ENCODE peak calls at places on chromosomes 7 and 10, in ten cellular contexts. One of them, this sample, is unnamed.
A peak's percentile ranks its signal among the peaks of the same experiment; 100 is the strongest.

GRCh38 chr7:246451-246850 is 43.5 kb upstream of the FOXL3 start:
- DNase-seq in midbrain: no peak
- DNase-seq in central memory CD4-positive, alpha-beta T cell: no peak
- DNase-seq in iris pigment epithelial cell: no peak
- DNase-seq in ovary: no peak
- DNase-seq in AG10803: no peak
- DNase-seq in transverse colon: no peak
- DNase-seq in stimulated activated CD8-positive, alpha-beta memory T cell treated with anti-CD3 and anti-CD28 coated beads, Interleukin-7, amount 100 ng/mL, for 4 hours: no peak
- DNase-seq in NAMALWA: no peak
- DNase-seq in HuH-7: no peak
- DNase-seq in this sample: no peak

GRCh38 chr10:53997953-53998352 is 803.1 kb downstream of the PCDH15 start:
- DNase-seq in HuH-7: peak; percentile 10
- DNase-seq in ovary: no peak
- DNase-seq in AG10803: no peak
- DNase-seq in stimulated activated CD8-positive, alpha-beta memory T cell treated with anti-CD3 and anti-CD28 coated beads, Interleukin-7, amount 100 ng/mL, for 4 hours: no peak
- DNase-seq in transverse colon: no peak
- DNase-seq in midbrain: peak; percentile 58
- DNase-seq in NAMALWA: peak; percentile 9
- DNase-seq in iris pigment epithelial cell: no peak
- DNase-seq in central memory CD4-positive, alpha-beta T cell: no peak
- DNase-seq in this sample: no peak

GRCh38 chr10:68231106-68231901 is 609 bp downstream of the ATOH7 start:
- DNase-seq in NAMALWA: peak; percentile 61
- DNase-seq in transverse colon: peak; percentile 67
- DNase-seq in stimulated activated CD8-positive, alpha-beta memory T cell treated with anti-CD3 and anti-CD28 coated beads, Interleukin-7, amount 100 ng/mL, for 4 hours: peak; percentile 12
- DNase-seq in central memory CD4-positive, alpha-beta T cell: no peak
- DNase-seq in HuH-7: peak; percentile 87
- DNase-seq in iris pigment epithelial cell: peak; percentile 71
- DNase-seq in ovary: peak; percentile 68
- DNase-seq in midbrain: peak; percentile 78
- DNase-seq in AG10803: peak; percentile 60
- DNase-seq in this sample: peak; percentile 24

GRCh38 chr7:6074612-6075380 is 43.6 kb downstream of the ANKRD61 start:
- DNase-seq in central memory CD4-positive, alpha-beta T cell: no peak
- DNase-seq in HuH-7: no peak
- DNase-seq in iris pigment epithelial cell: peak; percentile 55
- DNase-seq in stimulated activated CD8-positive, alpha-beta memory T cell treated with anti-CD3 and anti-CD28 coated beads, Interleukin-7, amount 100 ng/mL, for 4 hours: no peak
- DNase-seq in ovary: no peak
- DNase-seq in midbrain: no peak
- DNase-seq in transverse colon: no peak
- DNase-seq in NAMALWA: no peak
- DNase-seq in AG10803: peak; percentile 19
- DNase-seq in this sample: no peak

GRCh38 chr7:151146761-151147160 is 20.7 kb downstream of the GBX1 start:
- DNase-seq in iris pigment epithelial cell: no peak
- DNase-seq in NAMALWA: no peak
- DNase-seq in AG10803: no peak
- DNase-seq in midbrain: peak; percentile 50
- DNase-seq in transverse colon: no peak
- DNase-seq in HuH-7: no peak
- DNase-seq in central memory CD4-positive, alpha-beta T cell: no peak
- DNase-seq in stimulated activated CD8-positive, alpha-beta memory T cell treated with anti-CD3 and anti-CD28 coated beads, Interleukin-7, amount 100 ng/mL, for 4 hours: no peak
- DNase-seq in ovary: no peak
- DNase-seq in this sample: no peak

GRCh38 chr10:132294196-132294520 is 13.6 kb downstream of the STK32C start:
- DNase-seq in midbrain: no peak
- DNase-seq in iris pigment epithelial cell: no peak
- DNase-seq in central memory CD4-positive, alpha-beta T cell: no peak
- DNase-seq in ovary: no peak
- DNase-seq in NAMALWA: no peak
- DNase-seq in AG10803: no peak
- DNase-seq in stimulated activated CD8-positive, alpha-beta memory T cell treated with anti-CD3 and anti-CD28 coated beads, Interleukin-7, amount 100 ng/mL, for 4 hours: no peak
- DNase-seq in HuH-7: no peak
- DNase-seq in transverse colon: no peak
- DNase-seq in this sample: no peak

GRCh38 chr10:60222060-60222459 is 167.6 kb downstream of the ANK3 start:
- DNase-seq in central memory CD4-positive, alpha-beta T cell: no peak
- DNase-seq in stimulated activated CD8-positive, alpha-beta memory T cell treated with anti-CD3 and anti-CD28 coated beads, Interleukin-7, amount 100 ng/mL, for 4 hours: no peak
- DNase-seq in NAMALWA: no peak
- DNase-seq in ovary: no peak
- DNase-seq in midbrain: no peak
- DNase-seq in iris pigment epithelial cell: no peak
- DNase-seq in HuH-7: no peak
- DNase-seq in AG10803: no peak
- DNase-seq in transverse colon: no peak
- DNase-seq in this sample: no peak

GRCh38 chr7:46145412-46145811 is 224.3 kb upstream of the IGFBP3 start:
- DNase-seq in central memory CD4-positive, alpha-beta T cell: no peak
- DNase-seq in midbrain: no peak
- DNase-seq in NAMALWA: no peak
- DNase-seq in iris pigment epithelial cell: peak; percentile 99
- DNase-seq in AG10803: peak; percentile 100
- DNase-seq in ovary: peak; percentile 13
- DNase-seq in transverse colon: no peak
- DNase-seq in HuH-7: no peak
- DNase-seq in stimulated activated CD8-positive, alpha-beta memory T cell treated with anti-CD3 and anti-CD28 coated beads, Interleukin-7, amount 100 ng/mL, for 4 hours: no peak
- DNase-seq in this sample: no peak

GRCh38 chr7:150803161-150803860 is 2.7 kb downstream of the TMEM176A start:
- DNase-seq in AG10803: no peak
- DNase-seq in ovary: no peak
- DNase-seq in stimulated activated CD8-positive, alpha-beta memory T cell treated with anti-CD3 and anti-CD28 coated beads, Interleukin-7, amount 100 ng/mL, for 4 hours: no peak
- DNase-seq in midbrain: no peak
- DNase-seq in HuH-7: no peak
- DNase-seq in central memory CD4-positive, alpha-beta T cell: no peak
- DNase-seq in NAMALWA: no peak
- DNase-seq in iris pigment epithelial cell: no peak
- DNase-seq in transverse colon: peak; percentile 44
- DNase-seq in this sample: no peak

GRCh38 chr10:62779487-62780248 is 24.9 kb upstream of the ADO start:
- DNase-seq in AG10803: peak; percentile 29
- DNase-seq in iris pigment epithelial cell: peak; percentile 3
- DNase-seq in HuH-7: no peak
- DNase-seq in NAMALWA: peak; percentile 85
- DNase-seq in central memory CD4-positive, alpha-beta T cell: peak; percentile 87
- DNase-seq in midbrain: no peak
- DNase-seq in stimulated activated CD8-positive, alpha-beta memory T cell treated with anti-CD3 and anti-CD28 coated beads, Interleukin-7, amount 100 ng/mL, for 4 hours: peak; percentile 84
- DNase-seq in ovary: no peak
- DNase-seq in transverse colon: peak; percentile 61
- DNase-seq in this sample: no peak

GRCh38 chr10:30589441-30589840 is 40.1 kb downstream of the LYZL2 start:
- DNase-seq in stimulated activated CD8-positive, alpha-beta memory T cell treated with anti-CD3 and anti-CD28 coated beads, Interleukin-7, amount 100 ng/mL, for 4 hours: no peak
- DNase-seq in iris pigment epithelial cell: no peak
- DNase-seq in NAMALWA: no peak
- DNase-seq in HuH-7: no peak
- DNase-seq in AG10803: no peak
- DNase-seq in midbrain: no peak
- DNase-seq in transverse colon: peak; percentile 17
- DNase-seq in central memory CD4-positive, alpha-beta T cell: no peak
- DNase-seq in ovary: no peak
- DNase-seq in this sample: no peak

GRCh38 chr10:106506509-106507265 is 657.8 kb downstream of the SORCS1 start:
- DNase-seq in NAMALWA: no peak
- DNase-seq in stimulated activated CD8-positive, alpha-beta memory T cell treated with anti-CD3 and anti-CD28 coated beads, Interleukin-7, amount 100 ng/mL, for 4 hours: no peak
- DNase-seq in iris pigment epithelial cell: peak; percentile 65
- DNase-seq in AG10803: no peak
- DNase-seq in transverse colon: no peak
- DNase-seq in HuH-7: no peak
- DNase-seq in midbrain: no peak
- DNase-seq in central memory CD4-positive, alpha-beta T cell: no peak
- DNase-seq in ovary: no peak
- DNase-seq in this sample: no peak

GRCh38 chr7:79211724-79212123 is 241.7 kb downstream of the MAGI2 start:
- DNase-seq in AG10803: no peak
- DNase-seq in NAMALWA: no peak
- DNase-seq in HuH-7: peak; percentile 2
- DNase-seq in central memory CD4-positive, alpha-beta T cell: no peak
- DNase-seq in transverse colon: no peak
- DNase-seq in ovary: no peak
- DNase-seq in stimulated activated CD8-positive, alpha-beta memory T cell treated with anti-CD3 and anti-CD28 coated beads, Interleukin-7, amount 100 ng/mL, for 4 hours: no peak
- DNase-seq in midbrain: no peak
- DNase-seq in iris pigment epithelial cell: peak; percentile 71
- DNase-seq in this sample: no peak

GRCh38 chr7:105689093-105689819 is 108.0 kb upstream of the EFCAB10 start:
- DNase-seq in stimulated activated CD8-positive, alpha-beta memory T cell treated with anti-CD3 and anti-CD28 coated beads, Interleukin-7, amount 100 ng/mL, for 4 hours: no peak
- DNase-seq in ovary: no peak
- DNase-seq in NAMALWA: no peak
- DNase-seq in central memory CD4-positive, alpha-beta T cell: no peak
- DNase-seq in HuH-7: no peak
- DNase-seq in iris pigment epithelial cell: no peak
- DNase-seq in AG10803: no peak
- DNase-seq in midbrain: no peak
- DNase-seq in transverse colon: no peak
- DNase-seq in this sample: no peak

GRCh38 chr7:75623390-75624133 is 115.2 kb downstream of the HIP1 start:
- DNase-seq in transverse colon: no peak
- DNase-seq in ovary: no peak
- DNase-seq in stimulated activated CD8-positive, alpha-beta memory T cell treated with anti-CD3 and anti-CD28 coated beads, Interleukin-7, amount 100 ng/mL, for 4 hours: no peak
- DNase-seq in HuH-7: no peak
- DNase-seq in AG10803: peak; percentile 54
- DNase-seq in NAMALWA: no peak
- DNase-seq in midbrain: peak; percentile 37
- DNase-seq in central memory CD4-positive, alpha-beta T cell: no peak
- DNase-seq in iris pigment epithelial cell: no peak
- DNase-seq in this sample: no peak

GRCh38 chr7:31126976-31127375 is 74.9 kb downstream of the ADCYAP1R1 start:
- DNase-seq in HuH-7: no peak
- DNase-seq in stimulated activated CD8-positive, alpha-beta memory T cell treated with anti-CD3 and anti-CD28 coated beads, Interleukin-7, amount 100 ng/mL, for 4 hours: no peak
- DNase-seq in NAMALWA: peak; percentile 36
- DNase-seq in central memory CD4-positive, alpha-beta T cell: no peak
- DNase-seq in ovary: no peak
- DNase-seq in iris pigment epithelial cell: peak; percentile 25
- DNase-seq in midbrain: no peak
- DNase-seq in AG10803: peak; percentile 16
- DNase-seq in transverse colon: no peak
- DNase-seq in this sample: no peak

GRCh38 chr7:128168667-128169210 is 72.3 kb upstream of the LEP start:
- DNase-seq in midbrain: no peak
- DNase-seq in iris pigment epithelial cell: no peak
- DNase-seq in stimulated activated CD8-positive, alpha-beta memory T cell treated with anti-CD3 and anti-CD28 coated beads, Interleukin-7, amount 100 ng/mL, for 4 hours: no peak
- DNase-seq in NAMALWA: no peak
- DNase-seq in HuH-7: peak; percentile 75
- DNase-seq in central memory CD4-positive, alpha-beta T cell: no peak
- DNase-seq in ovary: no peak
- DNase-seq in transverse colon: peak; percentile 15
- DNase-seq in AG10803: peak; percentile 7
- DNase-seq in this sample: no peak

GRCh38 chr10:83050815-83051214 is 1088.5 kb upstream of the GHITM start:
- DNase-seq in midbrain: no peak
- DNase-seq in stimulated activated CD8-positive, alpha-beta memory T cell treated with anti-CD3 and anti-CD28 coated beads, Interleukin-7, amount 100 ng/mL, for 4 hours: no peak
- DNase-seq in central memory CD4-positive, alpha-beta T cell: no peak
- DNase-seq in AG10803: no peak
- DNase-seq in HuH-7: no peak
- DNase-seq in iris pigment epithelial cell: no peak
- DNase-seq in transverse colon: no peak
- DNase-seq in ovary: no peak
- DNase-seq in NAMALWA: peak; percentile 3
- DNase-seq in this sample: no peak

GRCh38 chr7:142771353-142771723 is 568 bp downstream of the PRSS2 start:
- DNase-seq in stimulated activated CD8-positive, alpha-beta memory T cell treated with anti-CD3 and anti-CD28 coated beads, Interleukin-7, amount 100 ng/mL, for 4 hours: no peak
- DNase-seq in HuH-7: no peak
- DNase-seq in ovary: no peak
- DNase-seq in NAMALWA: peak; percentile 29
- DNase-seq in iris pigment epithelial cell: no peak
- DNase-seq in central memory CD4-positive, alpha-beta T cell: no peak
- DNase-seq in transverse colon: no peak
- DNase-seq in midbrain: no peak
- DNase-seq in AG10803: no peak
- DNase-seq in this sample: no peak

GRCh38 chr7:36473454-36474282 is 84.0 kb downstream of the ANLN start:
- DNase-seq in AG10803: no peak
- DNase-seq in ovary: no peak
- DNase-seq in iris pigment epithelial cell: no peak
- DNase-seq in NAMALWA: peak; percentile 47
- DNase-seq in HuH-7: peak; percentile 51
- DNase-seq in stimulated activated CD8-positive, alpha-beta memory T cell treated with anti-CD3 and anti-CD28 coated beads, Interleukin-7, amount 100 ng/mL, for 4 hours: no peak
- DNase-seq in midbrain: peak; percentile 37
- DNase-seq in central memory CD4-positive, alpha-beta T cell: no peak
- DNase-seq in transverse colon: peak; percentile 55
- DNase-seq in this sample: no peak

GRCh38 chr7:140159487-140159886 is 17.3 kb downstream of the KDM7A start:
- DNase-seq in ovary: no peak
- DNase-seq in stimulated activated CD8-positive, alpha-beta memory T cell treated with anti-CD3 and anti-CD28 coated beads, Interleukin-7, amount 100 ng/mL, for 4 hours: no peak
- DNase-seq in central memory CD4-positive, alpha-beta T cell: no peak
- DNase-seq in transverse colon: no peak
- DNase-seq in AG10803: peak; percentile 81
- DNase-seq in iris pigment epithelial cell: peak; percentile 15
- DNase-seq in midbrain: no peak
- DNase-seq in NAMALWA: no peak
- DNase-seq in HuH-7: no peak
- DNase-seq in this sample: no peak

GRCh38 chr7:47759056-47759706 is 177.3 kb upstream of the TNS3 start:
- DNase-seq in stimulated activated CD8-positive, alpha-beta memory T cell treated with anti-CD3 and anti-CD28 coated beads, Interleukin-7, amount 100 ng/mL, for 4 hours: no peak
- DNase-seq in midbrain: no peak
- DNase-seq in HuH-7: no peak
- DNase-seq in central memory CD4-positive, alpha-beta T cell: no peak
- DNase-seq in NAMALWA: peak; percentile 45
- DNase-seq in AG10803: no peak
- DNase-seq in transverse colon: no peak
- DNase-seq in ovary: no peak
- DNase-seq in iris pigment epithelial cell: peak; percentile 61
- DNase-seq in this sample: no peak

GRCh38 chr7:90181485-90181884 is 27.2 kb downstream of the STEAP1 start:
- DNase-seq in stimulated activated CD8-positive, alpha-beta memory T cell treated with anti-CD3 and anti-CD28 coated beads, Interleukin-7, amount 100 ng/mL, for 4 hours: no peak
- DNase-seq in midbrain: no peak
- DNase-seq in central memory CD4-positive, alpha-beta T cell: no peak
- DNase-seq in AG10803: no peak
- DNase-seq in transverse colon: no peak
- DNase-seq in HuH-7: no peak
- DNase-seq in ovary: no peak
- DNase-seq in iris pigment epithelial cell: no peak
- DNase-seq in NAMALWA: no peak
- DNase-seq in this sample: no peak

GRCh38 chr10:10647331-10647730 is 370.3 kb upstream of the CELF2 start:
- DNase-seq in HuH-7: no peak
- DNase-seq in stimulated activated CD8-positive, alpha-beta memory T cell treated with anti-CD3 and anti-CD28 coated beads, Interleukin-7, amount 100 ng/mL, for 4 hours: no peak
- DNase-seq in midbrain: no peak
- DNase-seq in NAMALWA: no peak
- DNase-seq in iris pigment epithelial cell: no peak
- DNase-seq in central memory CD4-positive, alpha-beta T cell: no peak
- DNase-seq in ovary: no peak
- DNase-seq in transverse colon: no peak
- DNase-seq in AG10803: no peak
- DNase-seq in this sample: no peak

GRCh38 chr7:50778189-50778588 is 4.5 kb downstream of the GRB10 start:
- DNase-seq in stimulated activated CD8-positive, alpha-beta memory T cell treated with anti-CD3 and anti-CD28 coated beads, Interleukin-7, amount 100 ng/mL, for 4 hours: no peak
- DNase-seq in AG10803: no peak
- DNase-seq in central memory CD4-positive, alpha-beta T cell: no peak
- DNase-seq in iris pigment epithelial cell: no peak
- DNase-seq in ovary: no peak
- DNase-seq in NAMALWA: no peak
- DNase-seq in midbrain: no peak
- DNase-seq in transverse colon: no peak
- DNase-seq in HuH-7: no peak
- DNase-seq in this sample: no peak

GRCh38 chr10:79406683-79407396 is 38.6 kb downstream of the ZCCHC24 start:
- DNase-seq in central memory CD4-positive, alpha-beta T cell: no peak
- DNase-seq in stimulated activated CD8-positive, alpha-beta memory T cell treated with anti-CD3 and anti-CD28 coated beads, Interleukin-7, amount 100 ng/mL, for 4 hours: no peak
- DNase-seq in ovary: no peak
- DNase-seq in midbrain: no peak
- DNase-seq in NAMALWA: no peak
- DNase-seq in AG10803: no peak
- DNase-seq in iris pigment epithelial cell: no peak
- DNase-seq in HuH-7: no peak
- DNase-seq in transverse colon: no peak
- DNase-seq in this sample: no peak

GRCh38 chr10:120542591-120542990 is 85.6 kb downstream of the PLPP4 start:
- DNase-seq in AG10803: no peak
- DNase-seq in central memory CD4-positive, alpha-beta T cell: no peak
- DNase-seq in iris pigment epithelial cell: no peak
- DNase-seq in NAMALWA: no peak
- DNase-seq in transverse colon: no peak
- DNase-seq in HuH-7: no peak
- DNase-seq in midbrain: no peak
- DNase-seq in ovary: no peak
- DNase-seq in stimulated activated CD8-positive, alpha-beta memory T cell treated with anti-CD3 and anti-CD28 coated beads, Interleukin-7, amount 100 ng/mL, for 4 hours: no peak
- DNase-seq in this sample: no peak

GRCh38 chr7:116216956-116217570 is 6.7 kb downstream of the TES start:
- DNase-seq in central memory CD4-positive, alpha-beta T cell: peak; percentile 14
- DNase-seq in stimulated activated CD8-positive, alpha-beta memory T cell treated with anti-CD3 and anti-CD28 coated beads, Interleukin-7, amount 100 ng/mL, for 4 hours: no peak
- DNase-seq in iris pigment epithelial cell: peak; percentile 69
- DNase-seq in ovary: no peak
- DNase-seq in NAMALWA: no peak
- DNase-seq in midbrain: no peak
- DNase-seq in HuH-7: no peak
- DNase-seq in AG10803: no peak
- DNase-seq in transverse colon: no peak
- DNase-seq in this sample: no peak

This sample was measured in DMS 273 treated with DMSO at 0.1 percent for 48 hours.